ENCODE peak calls at places on chromosome 5, in four cellular contexts. J, K, Z and Q are unnamed samples.

GRCh38 chr5:52283221-52283620 is 504.5 kb upstream of the ITGA1 start:
- DNase-seq in J (no peak), K (no peak), Z (no peak), Q (no peak)

GRCh38 chr5:147690595-147690994 is 91.9 kb downstream of the JAKMIP2 start:
- DNase-seq in Z (no peak), J (no peak), K (no peak), Q (no peak)

GRCh38 chr5:173480896-173481295 is 135.6 kb downstream of the BOD1 start:
- DNase-seq in Z (no peak), K (no peak), J (no peak), Q (no peak)

GRCh38 chr5:169121631-169122420 is 179.1 kb downstream of the SLIT3 start:
- DNase-seq in Z (no peak), J (no peak), K (no peak), Q (no peak)

GRCh38 chr5:137619191-137619870 is 116.6 kb downstream of the KLHL3 start:
- DNase-seq in K (no peak), J (no peak), Z (no peak), Q (no peak)

GRCh38 chr5:110351451-110351850 is 375.0 kb downstream of the TMEM232 start:
- DNase-seq in Z (no peak), K (no peak), J (no peak), Q (no peak)

GRCh38 chr5:73328665-73329064 is 119.9 kb downstream of the FOXD1 start:
- DNase-seq in Z (no peak), K (no peak), J (no peak), Q (no peak)

GRCh38 chr5:100762163-100762562 is 140.9 kb downstream of the ST8SIA4 start:
- DNase-seq in K (no peak), Z (no peak), J (no peak), Q (no peak)

GRCh38 chr5:65076251-65076869 is 307.6 kb downstream of the CWC27 start:
- DNase-seq in Z (no peak), J (peak; percentile 89), K (no peak), Q (peak; percentile 26)

GRCh38 chr5:96699186-96699820 is 37.1 kb downstream of the CAST start:
- DNase-seq in K (no peak), Z (no peak), J (peak; percentile 69), Q (no peak)

GRCh38 chr5:74641778-74642542 is 1.4 kb upstream of the ENC1 start:
- DNase-seq in J (peak; percentile 11), Z (no peak), K (no peak), Q (no peak)

GRCh38 chr5:112146323-112146848 is 272.7 kb downstream of the EPB41L4A start:
- DNase-seq in J (no peak), Z (no peak), K (peak; percentile 74), Q (no peak)

GRCh38 chr5:89313804-89314588 is 431.0 kb upstream of the MEF2C start:
- DNase-seq in Z (peak; percentile 4), K (peak; percentile 99), J (peak; percentile 61), Q (no peak)

GRCh38 chr5:113524927-113525326 is 11.4 kb downstream of the YTHDC2 start:
- DNase-seq in K (no peak), Z (no peak), J (no peak), Q (no peak)

GRCh38 chr5:106862450-106863193 is 808.1 kb downstream of the EFNA5 start:
- DNase-seq in Z (no peak), K (no peak), J (no peak), Q (no peak)

GRCh38 chr5:168365581-168366081 is 74.2 kb downstream of the WWC1 start:
- DNase-seq in Z (no peak), J (no peak), K (no peak), Q (no peak)

GRCh38 chr5:155332618-155333017 is 319.1 kb downstream of the KIF4B start:
- DNase-seq in J (no peak), K (no peak), Z (no peak), Q (no peak)

GRCh38 chr5:90967443-90967842 is 408.8 kb downstream of the ADGRV1 start:
- DNase-seq in Z (no peak), J (no peak), K (no peak), Q (no peak)

GRCh38 chr5:100682625-100683024 is 147.5 kb downstream of the FAM174A start:
- DNase-seq in J (no peak), Z (no peak), K (no peak), Q (no peak)

GRCh38 chr5:65828022-65828421 is 98.4 kb upstream of the ERBIN start:
- DNase-seq in Z (no peak), J (no peak), K (no peak), Q (no peak)

GRCh38 chr5:41338276-41338675 is 124.9 kb upstream of the C6 start:
- DNase-seq in Z (no peak), J (no peak), K (no peak), Q (no peak)

GRCh38 chr5:4295663-4296339 is 700.2 kb downstream of the IRX1 start:
- DNase-seq in J (no peak), K (no peak), Z (no peak), Q (no peak)

GRCh38 chr5:77498952-77499351 is 6.8 kb upstream of the WDR41 start:
- DNase-seq in Z (no peak), K (no peak), J (no peak), Q (no peak)

GRCh38 chr5:57665146-57665936 is 182.7 kb upstream of the ACTBL2 start:
- DNase-seq in J (no peak), K (no peak), Z (no peak), Q (no peak)

GRCh38 chr5:112630246-112631009 is 107.3 kb upstream of the APC start:
- DNase-seq in J (no peak), K (no peak), Z (no peak), Q (no peak)

GRCh38 chr5:541888-542692 is 17.8 kb upstream of the SLC9A3 start:
- DNase-seq in K (no peak), J (no peak), Z (no peak), Q (no peak)

GRCh38 chr5:161545701-161546462 is 643 bp downstream of the GABRB2 start:
- DNase-seq in J (no peak), K (no peak), Z (no peak), Q (no peak)

GRCh38 chr5:73213566-73213998 is 40.6 kb downstream of the TMEM174 start:
- DNase-seq in J (no peak), K (peak; percentile 25), Z (no peak), Q (no peak)

GRCh38 chr5:76838481-76839261 is 11.1 kb upstream of the S100Z start:
- DNase-seq in Z (no peak), J (no peak), K (no peak), Q (no peak)

GRCh38 chr5:31283326-31283725 is 89.8 kb downstream of the CDH6 start:
- DNase-seq in J (no peak), Z (no peak), K (no peak), Q (no peak)

GRCh38 chr5:166031926-166032325 is 2259.5 kb upstream of the WWC1 start:
- DNase-seq in J (no peak), K (no peak), Z (no peak), Q (no peak)

GRCh38 chr5:179262126-179262920 is 82.9 kb downstream of the ADAMTS2 start:
- DNase-seq in Z (no peak), J (no peak), K (no peak), Q (no peak)

GRCh38 chr5:149326611-149327010 is 18.7 kb upstream of the GRPEL2 start:
- DNase-seq in Z (no peak), K (no peak), J (no peak), Q (no peak)
- TF ChIP-seq SPI1 in Z (no peak), K (no peak), J (no peak), Q (no peak)

DNA sequence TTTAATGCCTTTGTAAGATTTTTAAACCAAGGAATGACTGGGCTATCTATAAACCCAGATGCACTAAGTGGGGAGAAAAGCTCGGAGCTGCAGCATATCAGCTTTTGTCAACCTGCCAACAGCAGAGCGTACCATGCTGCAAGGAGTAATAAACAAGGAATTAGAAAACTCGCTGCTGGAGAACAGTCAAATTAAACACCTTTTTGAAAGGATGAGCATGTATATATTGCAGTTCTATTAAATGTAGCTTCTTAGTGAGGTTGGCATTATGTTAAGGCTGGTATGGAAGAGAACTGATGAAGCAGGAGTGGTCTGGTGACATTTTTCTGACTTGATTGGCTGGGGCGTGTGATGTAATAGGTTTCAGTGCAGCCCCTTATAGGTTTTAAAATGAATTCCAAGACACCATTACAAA is 74.7 kb downstream of the PIK3R1 start:
- DNase-seq in K (no peak), J (peak; percentile 71), Z (no peak), Q (no peak)
- TF ChIP-seq SPI1 in K (no peak), J (no peak), Z (no peak), Q (no peak)

DNA sequence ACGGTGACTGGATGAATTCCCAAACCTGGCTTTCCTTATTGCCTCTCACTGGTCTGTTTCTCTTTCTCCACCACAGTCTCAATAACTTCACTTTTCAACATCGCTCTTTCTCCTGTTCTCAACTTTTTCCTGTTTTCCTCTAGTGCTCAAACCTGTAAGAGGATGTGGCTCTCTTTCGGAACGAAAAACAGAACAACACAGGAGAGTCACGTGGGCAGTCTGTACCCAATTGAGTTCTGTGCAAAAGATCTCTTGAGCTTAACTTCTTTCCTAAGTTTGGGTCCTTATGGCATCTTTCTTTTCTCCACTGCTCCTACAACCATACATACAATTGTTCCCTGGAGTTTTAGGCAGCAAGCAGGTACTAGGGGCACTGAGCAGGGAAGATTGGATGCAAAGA is 8.9 kb downstream of the HAVCR1 start:
- DNase-seq in K (no peak), Z (no peak), J (no peak), Q (no peak)
- TF ChIP-seq SPI1 in K (no peak), Z (no peak), J (no peak), Q (no peak)

DNA sequence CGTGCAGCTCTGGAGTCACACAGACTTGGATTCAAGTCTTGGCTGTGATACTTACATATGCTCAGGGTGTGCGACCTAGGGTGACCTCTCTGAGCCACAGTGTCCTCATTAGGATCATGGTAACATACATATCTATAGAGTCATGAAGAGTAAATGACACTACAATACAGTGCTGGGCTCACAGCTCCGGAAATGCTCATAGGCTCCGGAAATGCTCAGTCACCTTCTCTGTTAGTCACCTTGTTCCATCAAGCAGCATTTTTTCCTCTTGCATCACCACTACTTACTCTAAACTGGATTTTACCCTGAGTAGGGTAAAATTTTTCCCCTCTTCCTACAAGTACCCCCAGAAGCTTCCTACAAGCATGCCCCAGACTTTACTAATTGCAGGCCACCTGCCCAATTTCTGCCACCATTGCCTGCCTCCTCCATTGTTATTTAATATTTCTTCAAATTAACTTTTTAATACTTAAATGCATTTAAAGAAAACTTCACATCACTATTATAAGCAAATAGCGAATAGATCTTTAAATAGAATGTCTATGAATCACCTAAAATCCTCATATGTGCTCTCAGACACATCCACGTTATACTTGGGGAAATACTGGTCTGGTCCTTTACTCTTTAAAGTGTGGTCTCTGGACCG is 147.6 kb upstream of the SPRY4 start:
- DNase-seq in J (peak; percentile 78), Z (no peak), K (no peak), Q (peak; percentile 7)
- TF ChIP-seq SPI1 in J (no peak), Z (no peak), K (no peak), Q (no peak)

GRCh38 chr5:33608476-33609026 is 167.8 kb downstream of the TARS1 start:
- DNase-seq in J (no peak), K (no peak), Z (no peak), Q (no peak)
- TF ChIP-seq SPI1 in J (no peak), K (peak; percentile 19), Z (peak; percentile 62), Q (no peak)